ENCODE peak calls at places on chromosomes 11 and 22, in nine cellular contexts. One of them, this sample, is unnamed.

GRCh38 chr11:80855975-80856524 is 1415.2 kb upstream of the TENM4 start:
- DNase-seq in IMR-90: no peak
- DNase-seq in body of pancreas: no peak
- DNase-seq in naive thymus-derived CD4-positive, alpha-beta T cell: no peak
- DNase-seq in pancreas: no peak
- DNase-seq in AG04450: no peak
- DNase-seq in dorsolateral prefrontal cortex: no peak
- DNase-seq in psoas muscle: no peak
- DNase-seq in PC-3: peak; percentile 72
- DNase-seq in this sample: no peak

GRCh38 chr11:119641991-119642745 is 86.8 kb downstream of the NECTIN1 start:
- DNase-seq in IMR-90: peak; percentile 5
- DNase-seq in body of pancreas: peak; percentile 24
- DNase-seq in naive thymus-derived CD4-positive, alpha-beta T cell: no peak
- DNase-seq in pancreas: no peak
- DNase-seq in AG04450: no peak
- DNase-seq in dorsolateral prefrontal cortex: no peak
- DNase-seq in psoas muscle: no peak
- DNase-seq in PC-3: peak; percentile 61
- DNase-seq in this sample: no peak

GRCh38 chr11:86041975-86042378 is 26.9 kb downstream of the PICALM start:
- DNase-seq in IMR-90: peak; percentile 94
- DNase-seq in body of pancreas: peak; percentile 70
- DNase-seq in naive thymus-derived CD4-positive, alpha-beta T cell: no peak
- DNase-seq in pancreas: peak; percentile 57
- DNase-seq in AG04450: peak; percentile 88
- DNase-seq in dorsolateral prefrontal cortex: no peak
- DNase-seq in psoas muscle: no peak
- DNase-seq in PC-3: peak; percentile 92
- DNase-seq in this sample: peak; percentile 72

GRCh38 chr11:2360081-2360642 is 16.9 kb upstream of the CD81 start:
- DNase-seq in IMR-90: no peak
- DNase-seq in body of pancreas: peak; percentile 30
- DNase-seq in naive thymus-derived CD4-positive, alpha-beta T cell: no peak
- DNase-seq in pancreas: no peak
- DNase-seq in AG04450: no peak
- DNase-seq in dorsolateral prefrontal cortex: no peak
- DNase-seq in psoas muscle: no peak
- DNase-seq in PC-3: no peak
- DNase-seq in this sample: no peak

GRCh38 chr22:39182478-39183030 is 30.1 kb upstream of the CBX7 start:
- DNase-seq in IMR-90: no peak
- DNase-seq in body of pancreas: no peak
- DNase-seq in naive thymus-derived CD4-positive, alpha-beta T cell: no peak
- DNase-seq in pancreas: peak; percentile 6
- DNase-seq in AG04450: no peak
- DNase-seq in dorsolateral prefrontal cortex: no peak
- DNase-seq in psoas muscle: no peak
- DNase-seq in PC-3: no peak
- DNase-seq in this sample: no peak

GRCh38 chr11:9516113-9516512 is 55.3 kb downstream of the ZNF143 start:
- DNase-seq in IMR-90: no peak
- DNase-seq in body of pancreas: no peak
- DNase-seq in naive thymus-derived CD4-positive, alpha-beta T cell: no peak
- DNase-seq in pancreas: no peak
- DNase-seq in AG04450: no peak
- DNase-seq in dorsolateral prefrontal cortex: no peak
- DNase-seq in psoas muscle: no peak
- DNase-seq in PC-3: no peak
- DNase-seq in this sample: no peak

GRCh38 chr11:106733518-106734162 is 284.6 kb downstream of the GUCY1A2 start:
- DNase-seq in IMR-90: no peak
- DNase-seq in body of pancreas: no peak
- DNase-seq in naive thymus-derived CD4-positive, alpha-beta T cell: no peak
- DNase-seq in pancreas: no peak
- DNase-seq in AG04450: no peak
- DNase-seq in dorsolateral prefrontal cortex: no peak
- DNase-seq in psoas muscle: no peak
- DNase-seq in PC-3: no peak
- DNase-seq in this sample: no peak

GRCh38 chr11:68564261-68564660 is 103.7 kb downstream of the PPP6R3 start:
- DNase-seq in IMR-90: no peak
- DNase-seq in body of pancreas: no peak
- DNase-seq in naive thymus-derived CD4-positive, alpha-beta T cell: no peak
- DNase-seq in pancreas: no peak
- DNase-seq in AG04450: no peak
- DNase-seq in dorsolateral prefrontal cortex: no peak
- DNase-seq in psoas muscle: no peak
- DNase-seq in PC-3: no peak
- DNase-seq in this sample: no peak

GRCh38 chr11:2210366-2211112 is 38.9 kb upstream of the TH start:
- DNase-seq in IMR-90: no peak
- DNase-seq in body of pancreas: peak; percentile 10
- DNase-seq in naive thymus-derived CD4-positive, alpha-beta T cell: no peak
- DNase-seq in pancreas: peak; percentile 12
- DNase-seq in AG04450: no peak
- DNase-seq in dorsolateral prefrontal cortex: peak; percentile 14
- DNase-seq in psoas muscle: peak; percentile 4
- DNase-seq in PC-3: no peak
- DNase-seq in this sample: peak; percentile 61

GRCh38 chr11:24155792-24156191 is 341.1 kb upstream of the LUZP2 start:
- DNase-seq in IMR-90: no peak
- DNase-seq in body of pancreas: no peak
- DNase-seq in naive thymus-derived CD4-positive, alpha-beta T cell: no peak
- DNase-seq in pancreas: no peak
- DNase-seq in AG04450: no peak
- DNase-seq in dorsolateral prefrontal cortex: no peak
- DNase-seq in psoas muscle: no peak
- DNase-seq in PC-3: no peak
- DNase-seq in this sample: no peak

DNA sequence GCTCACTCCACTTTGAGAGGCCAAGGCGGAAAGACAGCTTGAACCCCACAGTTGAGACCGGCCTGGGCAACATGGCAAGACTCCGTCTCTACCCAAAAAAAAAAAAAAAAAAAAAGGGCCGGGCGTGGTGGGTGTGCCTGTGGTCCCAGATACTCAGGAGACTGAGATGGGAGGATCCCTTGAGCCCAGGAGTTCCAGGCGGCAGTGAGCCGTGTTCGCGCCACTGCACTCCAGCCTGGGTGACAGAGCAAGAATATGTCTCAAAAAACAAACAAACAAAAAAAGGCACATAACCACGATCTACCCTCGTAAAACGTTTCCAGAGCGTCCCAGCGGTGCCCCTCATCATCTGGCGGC is 861 bp upstream of the RAD9A start:
- DNase-seq in IMR-90: no peak
- DNase-seq in body of pancreas: no peak
- DNase-seq in naive thymus-derived CD4-positive, alpha-beta T cell: no peak
- DNase-seq in pancreas: no peak
- DNase-seq in AG04450: no peak
- DNase-seq in dorsolateral prefrontal cortex: no peak
- DNase-seq in psoas muscle: no peak
- DNase-seq in PC-3: no peak
- DNase-seq in this sample: no peak
- H3K27ac ChIP-seq in IMR-90: peak overlapping the region; percentile 92
- H3K27ac ChIP-seq in body of pancreas: peak overlapping the region; percentile 89
- H3K27ac ChIP-seq in naive thymus-derived CD4-positive, alpha-beta T cell: peak overlapping the region; percentile 83
- H3K27ac ChIP-seq in pancreas: peak overlapping the region; percentile 80
- H3K27ac ChIP-seq in AG04450: peak overlapping the region; percentile 87
- H3K27ac ChIP-seq in dorsolateral prefrontal cortex: peak overlapping the region; percentile 81
- H3K27ac ChIP-seq in psoas muscle: peak overlapping the region; percentile 96
- H3K27ac ChIP-seq in PC-3: peak overlapping the region; percentile 81
- H3K27ac ChIP-seq in this sample: peak overlapping the region; percentile 91

GRCh38 chr11:6771926-6772898 is at the start of gene OR2AG2:
- DNase-seq in IMR-90: no peak
- DNase-seq in body of pancreas: no peak
- DNase-seq in naive thymus-derived CD4-positive, alpha-beta T cell: no peak
- DNase-seq in pancreas: peak; percentile 14
- DNase-seq in AG04450: no peak
- DNase-seq in dorsolateral prefrontal cortex: no peak
- DNase-seq in psoas muscle: no peak
- DNase-seq in PC-3: no peak
- DNase-seq in this sample: no peak
- H3K27ac ChIP-seq in IMR-90: no peak within 1 kb of the TSS
- H3K27ac ChIP-seq in body of pancreas: no peak within 1 kb of the TSS
- H3K27ac ChIP-seq in naive thymus-derived CD4-positive, alpha-beta T cell: no peak within 1 kb of the TSS
- H3K27ac ChIP-seq in pancreas: no peak within 1 kb of the TSS
- H3K27ac ChIP-seq in AG04450: no peak within 1 kb of the TSS
- H3K27ac ChIP-seq in dorsolateral prefrontal cortex: no peak within 1 kb of the TSS
- H3K27ac ChIP-seq in psoas muscle: no peak within 1 kb of the TSS
- H3K27ac ChIP-seq in PC-3: no peak within 1 kb of the TSS
- H3K27ac ChIP-seq in this sample: no peak within 1 kb of the TSS

GRCh38 chr11:65260302-65260701 is 1.5 kb upstream of the POLA2 start:
- DNase-seq in IMR-90: no peak
- DNase-seq in body of pancreas: no peak
- DNase-seq in naive thymus-derived CD4-positive, alpha-beta T cell: no peak
- DNase-seq in pancreas: no peak
- DNase-seq in AG04450: no peak
- DNase-seq in dorsolateral prefrontal cortex: no peak
- DNase-seq in psoas muscle: no peak
- DNase-seq in PC-3: no peak
- DNase-seq in this sample: no peak

GRCh38 chr11:65260756-65261590 is 789 bp upstream of the POLA2 start:
- DNase-seq in IMR-90: no peak
- DNase-seq in body of pancreas: no peak
- DNase-seq in naive thymus-derived CD4-positive, alpha-beta T cell: no peak
- DNase-seq in pancreas: no peak
- DNase-seq in AG04450: no peak
- DNase-seq in dorsolateral prefrontal cortex: no peak
- DNase-seq in psoas muscle: no peak
- DNase-seq in PC-3: no peak
- DNase-seq in this sample: no peak

GRCh38 chr11:65261591-65262380 is at the start of gene POLA2:
- DNase-seq in IMR-90: peak; percentile 95
- DNase-seq in body of pancreas: peak; percentile 96
- DNase-seq in naive thymus-derived CD4-positive, alpha-beta T cell: peak; percentile 97
- DNase-seq in pancreas: peak; percentile 92
- DNase-seq in AG04450: peak; percentile 86
- DNase-seq in dorsolateral prefrontal cortex: peak; percentile 89
- DNase-seq in psoas muscle: peak; percentile 95
- DNase-seq in PC-3: peak; percentile 100
- DNase-seq in this sample: peak; percentile 100

GRCh38 chr11:65262775-65263174 is 1.0 kb downstream of the POLA2 start:
- DNase-seq in IMR-90: no peak
- DNase-seq in body of pancreas: no peak
- DNase-seq in naive thymus-derived CD4-positive, alpha-beta T cell: no peak
- DNase-seq in pancreas: no peak
- DNase-seq in AG04450: no peak
- DNase-seq in dorsolateral prefrontal cortex: no peak
- DNase-seq in psoas muscle: no peak
- DNase-seq in PC-3: no peak
- DNase-seq in this sample: no peak

DNA sequence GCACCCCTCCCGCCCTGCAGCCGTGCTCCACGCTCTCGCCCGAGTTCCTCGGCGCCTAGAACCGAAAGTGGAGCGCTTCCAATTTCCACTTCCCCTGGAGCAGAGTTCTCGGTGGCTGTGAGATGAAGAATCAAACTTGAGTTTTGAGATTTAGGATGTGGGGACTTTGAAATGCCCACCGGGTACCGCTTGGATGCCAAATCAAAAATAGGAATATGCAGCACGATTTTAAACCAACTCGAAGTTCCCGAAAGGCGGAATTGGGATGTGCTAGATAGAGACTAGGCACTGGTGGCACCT is 569 bp downstream of the POLA2 start:
- DNase-seq in IMR-90: no peak
- DNase-seq in body of pancreas: peak; percentile 46
- DNase-seq in naive thymus-derived CD4-positive, alpha-beta T cell: no peak
- DNase-seq in pancreas: no peak
- DNase-seq in AG04450: no peak
- DNase-seq in dorsolateral prefrontal cortex: no peak
- DNase-seq in psoas muscle: no peak
- DNase-seq in PC-3: peak; percentile 35
- DNase-seq in this sample: peak; percentile 54
- H3K27ac ChIP-seq in IMR-90: peak overlapping the region; percentile 49
- H3K27ac ChIP-seq in body of pancreas: peak overlapping the region; percentile 90
- H3K27ac ChIP-seq in naive thymus-derived CD4-positive, alpha-beta T cell: peak overlapping the region; percentile 88
- H3K27ac ChIP-seq in pancreas: peak overlapping the region; percentile 73
- H3K27ac ChIP-seq in AG04450: peak overlapping the region; percentile 84
- H3K27ac ChIP-seq in dorsolateral prefrontal cortex: peak overlapping the region; percentile 69
- H3K27ac ChIP-seq in psoas muscle: peak overlapping the region; percentile 84
- H3K27ac ChIP-seq in PC-3: peak overlapping the region; percentile 72
- H3K27ac ChIP-seq in this sample: peak overlapping the region; percentile 92

GRCh38 chr11:11537871-11538270 is 83.9 kb downstream of the GALNT18 start:
- DNase-seq in IMR-90: no peak
- DNase-seq in body of pancreas: no peak
- DNase-seq in naive thymus-derived CD4-positive, alpha-beta T cell: no peak
- DNase-seq in pancreas: no peak
- DNase-seq in AG04450: no peak
- DNase-seq in dorsolateral prefrontal cortex: no peak
- DNase-seq in psoas muscle: no peak
- DNase-seq in PC-3: no peak
- DNase-seq in this sample: no peak

GRCh38 chr11:11538277-11538960 is 83.4 kb downstream of the GALNT18 start:
- DNase-seq in IMR-90: no peak
- DNase-seq in body of pancreas: peak; percentile 16
- DNase-seq in naive thymus-derived CD4-positive, alpha-beta T cell: no peak
- DNase-seq in pancreas: no peak
- DNase-seq in AG04450: no peak
- DNase-seq in dorsolateral prefrontal cortex: no peak
- DNase-seq in psoas muscle: peak; percentile 32
- DNase-seq in PC-3: no peak
- DNase-seq in this sample: no peak

GRCh38 chr11:11545285-11546275 is 76.2 kb downstream of the GALNT18 start:
- DNase-seq in IMR-90: no peak
- DNase-seq in body of pancreas: no peak
- DNase-seq in naive thymus-derived CD4-positive, alpha-beta T cell: no peak
- DNase-seq in pancreas: no peak
- DNase-seq in AG04450: no peak
- DNase-seq in dorsolateral prefrontal cortex: no peak
- DNase-seq in psoas muscle: no peak
- DNase-seq in PC-3: no peak
- DNase-seq in this sample: no peak

GRCh38 chr11:11540157-11540556 is 81.6 kb downstream of the GALNT18 start:
- DNase-seq in IMR-90: no peak
- DNase-seq in body of pancreas: no peak
- DNase-seq in naive thymus-derived CD4-positive, alpha-beta T cell: no peak
- DNase-seq in pancreas: no peak
- DNase-seq in AG04450: no peak
- DNase-seq in dorsolateral prefrontal cortex: no peak
- DNase-seq in psoas muscle: no peak
- DNase-seq in PC-3: no peak
- DNase-seq in this sample: no peak

GRCh38 chr11:11543656-11544055 is 78.1 kb downstream of the GALNT18 start:
- DNase-seq in IMR-90: no peak
- DNase-seq in body of pancreas: no peak
- DNase-seq in naive thymus-derived CD4-positive, alpha-beta T cell: no peak
- DNase-seq in pancreas: no peak
- DNase-seq in AG04450: no peak
- DNase-seq in dorsolateral prefrontal cortex: no peak
- DNase-seq in psoas muscle: no peak
- DNase-seq in PC-3: no peak
- DNase-seq in this sample: no peak
- H3K27ac ChIP-seq in IMR-90: no peak overlapping the region
- H3K27ac ChIP-seq in body of pancreas: no peak overlapping the region
- H3K27ac ChIP-seq in naive thymus-derived CD4-positive, alpha-beta T cell: no peak overlapping the region
- H3K27ac ChIP-seq in pancreas: no peak overlapping the region
- H3K27ac ChIP-seq in AG04450: no peak overlapping the region
- H3K27ac ChIP-seq in dorsolateral prefrontal cortex: no peak overlapping the region
- H3K27ac ChIP-seq in psoas muscle: no peak overlapping the region
- H3K27ac ChIP-seq in PC-3: no peak overlapping the region
- H3K27ac ChIP-seq in this sample: no peak overlapping the region

This sample was measured in upper lobe of left lung.